ENCODE peak calls at places on chromosomes 16 and 17, in four cellular contexts. S is NCI-H2081; I is activated CD4-positive, alpha-beta T cell treated with anti-CD3 and anti-CD28 coated beads for 1 hour; U is HCEC 1CT. O is an unnamed sample.
A peak's percentile ranks its signal among the peaks of the same experiment; 100 is the strongest.

GRCh38 chr17:1730345-1731193 is 6.1 kb downstream of the WDR81 start:
- DNase-seq in U (peak; percentile 82), S (no peak), I (no peak), O (no peak)

GRCh38 chr17:76202516-76202915 is 37.8 kb downstream of the RNF157 start:
- DNase-seq in I (no peak), S (no peak), U (no peak), O (peak; percentile 49)

GRCh38 chr17:82545071-82545462 is 25.5 kb downstream of the FOXK2 start:
- DNase-seq in U (no peak), S (no peak), I (no peak), O (no peak)

GRCh38 chr17:40718904-40719303 is 15.4 kb upstream of the KRT24 start:
- DNase-seq in I (no peak), S (no peak), U (no peak), O (no peak)

GRCh38 chr16:56275801-56276200 is 84.5 kb downstream of the GNAO1 start:
- DNase-seq in I (no peak), U (no peak), S (no peak), O (no peak)

GRCh38 chr16:64589836-64590235 is 532.0 kb downstream of the CDH11 start:
- DNase-seq in I (no peak), U (peak; percentile 61), S (no peak), O (no peak)

GRCh38 chr16:1262210-1262845 is 6.5 kb downstream of the TPSD1 start:
- DNase-seq in I (no peak), U (no peak), S (no peak), O (no peak)

GRCh38 chr16:3696425-3697218 is 20.7 kb downstream of the TRAP1 start:
- DNase-seq in I (no peak), S (no peak), U (peak; percentile 74), O (no peak)

GRCh38 chr17:13413001-13413400 is 188.7 kb downstream of the HS3ST3A1 start:
- DNase-seq in U (no peak), S (no peak), I (no peak), O (no peak)

GRCh38 chr17:68812876-68813584 is 142.2 kb downstream of the ABCA8 start:
- DNase-seq in S (no peak), U (peak; percentile 23), I (no peak), O (no peak)

GRCh38 chr17:83058478-83059167 is 20.8 kb upstream of the METRNL start:
- DNase-seq in I (no peak), S (no peak), U (no peak), O (no peak)

GRCh38 chr17:3960764-3961163 is 3.5 kb downstream of the ATP2A3 start:
- DNase-seq in U (no peak), I (no peak), S (no peak), O (peak; percentile 61)

GRCh38 chr16:58252716-58253115 is 42.1 kb downstream of the PRSS54 start:
- DNase-seq in S (no peak), U (no peak), I (no peak), O (no peak)

GRCh38 chr16:21104124-21104860 is 46.4 kb downstream of the DNAH3 start:
- DNase-seq in S (no peak), U (no peak), I (no peak), O (no peak)

GRCh38 chr16:85173981-85174751 is 61.9 kb upstream of the CIBAR2 start:
- DNase-seq in S (peak; percentile 38), U (peak; percentile 86), I (no peak), O (no peak)

GRCh38 chr17:64024781-64025731 is 4.6 kb upstream of the ICAM2 start:
- DNase-seq in S (no peak), I (peak; percentile 31), U (no peak), O (no peak)

GRCh38 chr17:9402590-9403199 is 172.9 kb downstream of the STX8 start:
- DNase-seq in I (no peak), U (peak; percentile 48), S (peak; percentile 11), O (peak; percentile 1)

GRCh38 chr16:34078697-34079096 is 619.3 kb downstream of the TP53TG3F start:
- DNase-seq in S (no peak), U (no peak), I (no peak), O (no peak)

GRCh38 chr17:66511125-66511524 is 208.7 kb downstream of the PRKCA start:
- DNase-seq in U (no peak), I (no peak), S (no peak), O (no peak)

GRCh38 chr16:18931756-18932155 is 5.5 kb upstream of the SMG1 start:
- DNase-seq in U (no peak), S (no peak), I (no peak), O (no peak)

GRCh38 chr17:49557204-49558024 is 18.3 kb upstream of the NXPH3 start:
- DNase-seq in U (peak; percentile 49), S (peak; percentile 77), I (no peak), O (peak; percentile 50)

GRCh38 chr16:21663889-21664647 is at the start of gene OTOA:
- DNase-seq in U (no peak), S (no peak), I (no peak), O (peak; percentile 13)

GRCh38 chr17:69314246-69315030 is 12.5 kb downstream of the ABCA5 start:
- DNase-seq in I (no peak), U (no peak), S (peak; percentile 57), O (peak; percentile 75)

GRCh38 chr17:72502940-72503341 is 382.1 kb downstream of the SOX9 start:
- DNase-seq in I (no peak), U (no peak), S (no peak), O (no peak)

GRCh38 chr17:48052956-48053757 is 5.0 kb downstream of the NFE2L1 start:
- DNase-seq in I (no peak), U (no peak), S (peak; percentile 85), O (peak; percentile 85)

GRCh38 chr17:56291226-56291805 is 138.0 kb downstream of the ANKFN1 start:
- DNase-seq in I (no peak), S (no peak), U (peak; percentile 69), O (no peak)

O was measured in NCI-H345.